ENCODE peak calls at places on chromosomes 6 and 20, in seven cellular contexts. One of them, this sample, is unnamed.
A peak's percentile ranks its signal among the peaks of the same experiment; 100 is the strongest.

GRCh38 chr20:62875419-62876355 is 14.1 kb upstream of the TCFL5 start:
- DNase-seq in body of pancreas: peak; percentile 80
- DNase-seq in IMR-90: peak; percentile 83
- DNase-seq in gastrocnemius medialis: peak; percentile 47
- DNase-seq in pancreas: peak; percentile 50
- DNase-seq in psoas muscle: peak; percentile 90
- DNase-seq in foreskin fibroblast: peak; percentile 83
- DNase-seq in this sample: peak; percentile 87

GRCh38 chr20:57777911-57778310 is 68.1 kb upstream of the PMEPA1 start:
- DNase-seq in body of pancreas: no peak
- DNase-seq in IMR-90: no peak
- DNase-seq in gastrocnemius medialis: no peak
- DNase-seq in pancreas: no peak
- DNase-seq in psoas muscle: no peak
- DNase-seq in foreskin fibroblast: no peak
- DNase-seq in this sample: no peak

GRCh38 chr6:166365221-166365620 is 17.5 kb downstream of the MPC1 start:
- DNase-seq in body of pancreas: no peak
- DNase-seq in IMR-90: peak; percentile 74
- DNase-seq in gastrocnemius medialis: peak; percentile 19
- DNase-seq in pancreas: no peak
- DNase-seq in psoas muscle: no peak
- DNase-seq in foreskin fibroblast: peak; percentile 62
- DNase-seq in this sample: no peak

GRCh38 chr20:19129976-19130612 is 82.3 kb upstream of the SLC24A3 start:
- DNase-seq in body of pancreas: peak; percentile 8
- DNase-seq in IMR-90: no peak
- DNase-seq in gastrocnemius medialis: no peak
- DNase-seq in pancreas: no peak
- DNase-seq in psoas muscle: no peak
- DNase-seq in foreskin fibroblast: no peak
- DNase-seq in this sample: no peak

GRCh38 chr6:164532546-164533362 is 776.7 kb downstream of the C6orf118 start:
- DNase-seq in body of pancreas: no peak
- DNase-seq in IMR-90: no peak
- DNase-seq in gastrocnemius medialis: no peak
- DNase-seq in pancreas: no peak
- DNase-seq in psoas muscle: no peak
- DNase-seq in foreskin fibroblast: no peak
- DNase-seq in this sample: no peak

GRCh38 chr6:33694401-33694931 is 17.0 kb downstream of the UQCC2 start:
- DNase-seq in body of pancreas: peak; percentile 36
- DNase-seq in IMR-90: peak; percentile 38
- DNase-seq in gastrocnemius medialis: no peak
- DNase-seq in pancreas: no peak
- DNase-seq in psoas muscle: peak; percentile 58
- DNase-seq in foreskin fibroblast: peak; percentile 64
- DNase-seq in this sample: no peak

GRCh38 chr6:44431118-44431725 is 43.7 kb downstream of the CDC5L start:
- DNase-seq in body of pancreas: peak; percentile 57
- DNase-seq in IMR-90: peak; percentile 73
- DNase-seq in gastrocnemius medialis: no peak
- DNase-seq in pancreas: no peak
- DNase-seq in psoas muscle: no peak
- DNase-seq in foreskin fibroblast: peak; percentile 86
- DNase-seq in this sample: no peak

GRCh38 chr6:12545837-12546658 is 170.5 kb upstream of the PHACTR1 start:
- DNase-seq in body of pancreas: no peak
- DNase-seq in IMR-90: peak; percentile 77
- DNase-seq in gastrocnemius medialis: no peak
- DNase-seq in pancreas: no peak
- DNase-seq in psoas muscle: no peak
- DNase-seq in foreskin fibroblast: peak; percentile 84
- DNase-seq in this sample: no peak

GRCh38 chr6:129981598-129981997 is 36.8 kb upstream of the L3MBTL3 start:
- DNase-seq in body of pancreas: no peak
- DNase-seq in IMR-90: peak; percentile 33
- DNase-seq in gastrocnemius medialis: no peak
- DNase-seq in pancreas: no peak
- DNase-seq in psoas muscle: no peak
- DNase-seq in foreskin fibroblast: peak; percentile 48
- DNase-seq in this sample: no peak
- TF ChIP-seq CTCF in body of pancreas: no peak
- TF ChIP-seq CTCF in IMR-90: peak; percentile 48
- TF ChIP-seq CTCF in gastrocnemius medialis: no peak
- TF ChIP-seq CTCF in pancreas: no peak
- TF ChIP-seq CTCF in psoas muscle: no peak
- TF ChIP-seq CTCF in foreskin fibroblast: peak; percentile 5
- TF ChIP-seq CTCF in this sample: no peak

GRCh38 chr6:133062702-133063319 is 178.3 kb upstream of the EYA4 start:
- DNase-seq in body of pancreas: no peak
- DNase-seq in IMR-90: peak; percentile 30
- DNase-seq in gastrocnemius medialis: no peak
- DNase-seq in pancreas: no peak
- DNase-seq in psoas muscle: no peak
- DNase-seq in foreskin fibroblast: peak; percentile 11
- DNase-seq in this sample: no peak
- H3K4me3 ChIP-seq in body of pancreas: no peak overlapping the region
- H3K4me3 ChIP-seq in IMR-90: no peak overlapping the region
- H3K4me3 ChIP-seq in gastrocnemius medialis: no peak overlapping the region
- H3K4me3 ChIP-seq in pancreas: no peak overlapping the region
- H3K4me3 ChIP-seq in psoas muscle: peak overlapping the region; percentile 24
- H3K4me3 ChIP-seq in foreskin fibroblast: no peak overlapping the region
- H3K4me3 ChIP-seq in this sample: no peak overlapping the region

GRCh38 chr20:43658068-43658722 is 8.7 kb upstream of the MYBL2 start:
- DNase-seq in body of pancreas: no peak
- DNase-seq in IMR-90: peak; percentile 18
- DNase-seq in gastrocnemius medialis: no peak
- DNase-seq in pancreas: no peak
- DNase-seq in psoas muscle: no peak
- DNase-seq in foreskin fibroblast: peak; percentile 15
- DNase-seq in this sample: no peak
- TF ChIP-seq CTCF in body of pancreas: no peak
- TF ChIP-seq CTCF in IMR-90: no peak
- TF ChIP-seq CTCF in gastrocnemius medialis: no peak
- TF ChIP-seq CTCF in pancreas: no peak
- TF ChIP-seq CTCF in psoas muscle: no peak
- TF ChIP-seq CTCF in foreskin fibroblast: no peak
- TF ChIP-seq CTCF in this sample: no peak

GRCh38 chr6:151180321-151180720 is 59.4 kb upstream of the AKAP12 start:
- DNase-seq in body of pancreas: no peak
- DNase-seq in IMR-90: no peak
- DNase-seq in gastrocnemius medialis: no peak
- DNase-seq in pancreas: no peak
- DNase-seq in psoas muscle: no peak
- DNase-seq in foreskin fibroblast: no peak
- DNase-seq in this sample: no peak

GRCh38 chr6:151191477-151191995 is 48.2 kb upstream of the AKAP12 start:
- DNase-seq in body of pancreas: no peak
- DNase-seq in IMR-90: no peak
- DNase-seq in gastrocnemius medialis: no peak
- DNase-seq in pancreas: no peak
- DNase-seq in psoas muscle: no peak
- DNase-seq in foreskin fibroblast: no peak
- DNase-seq in this sample: no peak

GRCh38 chr6:151186931-151187330 is 52.8 kb upstream of the AKAP12 start:
- DNase-seq in body of pancreas: no peak
- DNase-seq in IMR-90: no peak
- DNase-seq in gastrocnemius medialis: no peak
- DNase-seq in pancreas: no peak
- DNase-seq in psoas muscle: no peak
- DNase-seq in foreskin fibroblast: no peak
- DNase-seq in this sample: no peak

GRCh38 chr6:151181701-151182367 is 57.9 kb upstream of the AKAP12 start:
- DNase-seq in body of pancreas: no peak
- DNase-seq in IMR-90: peak; percentile 3
- DNase-seq in gastrocnemius medialis: no peak
- DNase-seq in pancreas: no peak
- DNase-seq in psoas muscle: no peak
- DNase-seq in foreskin fibroblast: peak; percentile 23
- DNase-seq in this sample: no peak

DNA sequence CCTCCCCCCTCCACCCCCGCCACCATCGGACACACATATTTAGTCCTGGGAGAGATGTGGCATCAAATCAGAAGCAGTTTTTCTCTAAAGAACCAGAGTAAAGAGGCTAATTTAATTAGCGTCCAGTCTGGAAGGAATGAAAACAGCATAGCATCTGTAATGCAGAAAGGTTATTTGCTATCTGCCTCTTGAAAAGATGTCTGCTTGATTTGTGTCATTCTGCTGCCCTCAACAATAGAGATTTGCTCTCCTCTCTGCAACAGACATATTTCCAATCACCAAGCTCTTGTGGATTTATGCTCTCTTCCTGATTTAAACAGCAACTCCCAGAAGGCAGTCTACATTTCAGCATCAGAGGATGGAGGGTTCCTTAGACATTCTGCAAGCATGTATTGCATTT is 53.5 kb upstream of the AKAP12 start:
- DNase-seq in body of pancreas: no peak
- DNase-seq in IMR-90: no peak
- DNase-seq in gastrocnemius medialis: no peak
- DNase-seq in pancreas: no peak
- DNase-seq in psoas muscle: no peak
- DNase-seq in foreskin fibroblast: no peak
- DNase-seq in this sample: no peak
- H3K4me3 ChIP-seq in body of pancreas: no peak overlapping the region
- H3K4me3 ChIP-seq in IMR-90: no peak overlapping the region
- H3K4me3 ChIP-seq in gastrocnemius medialis: no peak overlapping the region
- H3K4me3 ChIP-seq in pancreas: no peak overlapping the region
- H3K4me3 ChIP-seq in psoas muscle: no peak overlapping the region
- H3K4me3 ChIP-seq in foreskin fibroblast: no peak overlapping the region
- H3K4me3 ChIP-seq in this sample: no peak overlapping the region

DNA sequence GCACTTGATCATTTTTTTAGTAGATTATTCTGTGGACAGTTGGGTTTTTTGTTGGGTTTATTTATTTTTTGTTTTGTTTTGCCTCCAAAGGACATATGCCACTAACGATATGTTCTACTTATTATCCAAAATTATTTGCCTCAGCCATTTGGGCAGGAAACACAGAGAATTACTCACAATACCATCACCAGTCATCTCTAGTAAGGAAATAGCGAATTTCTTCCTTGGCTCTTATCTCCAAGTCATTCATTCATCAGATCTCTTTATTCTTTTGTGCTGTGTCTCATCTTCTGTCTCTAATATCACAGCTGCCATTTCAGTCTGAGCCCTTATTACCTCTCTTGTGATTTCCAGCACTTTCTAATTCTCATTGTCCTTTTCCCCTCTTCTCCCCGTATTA is 130.4 kb upstream of the SMLR1 start:
- DNase-seq in body of pancreas: no peak
- DNase-seq in IMR-90: peak; percentile 22
- DNase-seq in gastrocnemius medialis: no peak
- DNase-seq in pancreas: no peak
- DNase-seq in psoas muscle: no peak
- DNase-seq in foreskin fibroblast: peak; percentile 55
- DNase-seq in this sample: no peak
- TF ChIP-seq CTCF in body of pancreas: no peak
- TF ChIP-seq CTCF in IMR-90: no peak
- TF ChIP-seq CTCF in gastrocnemius medialis: no peak
- TF ChIP-seq CTCF in pancreas: no peak
- TF ChIP-seq CTCF in psoas muscle: no peak
- TF ChIP-seq CTCF in foreskin fibroblast: no peak
- TF ChIP-seq CTCF in this sample: no peak

DNA sequence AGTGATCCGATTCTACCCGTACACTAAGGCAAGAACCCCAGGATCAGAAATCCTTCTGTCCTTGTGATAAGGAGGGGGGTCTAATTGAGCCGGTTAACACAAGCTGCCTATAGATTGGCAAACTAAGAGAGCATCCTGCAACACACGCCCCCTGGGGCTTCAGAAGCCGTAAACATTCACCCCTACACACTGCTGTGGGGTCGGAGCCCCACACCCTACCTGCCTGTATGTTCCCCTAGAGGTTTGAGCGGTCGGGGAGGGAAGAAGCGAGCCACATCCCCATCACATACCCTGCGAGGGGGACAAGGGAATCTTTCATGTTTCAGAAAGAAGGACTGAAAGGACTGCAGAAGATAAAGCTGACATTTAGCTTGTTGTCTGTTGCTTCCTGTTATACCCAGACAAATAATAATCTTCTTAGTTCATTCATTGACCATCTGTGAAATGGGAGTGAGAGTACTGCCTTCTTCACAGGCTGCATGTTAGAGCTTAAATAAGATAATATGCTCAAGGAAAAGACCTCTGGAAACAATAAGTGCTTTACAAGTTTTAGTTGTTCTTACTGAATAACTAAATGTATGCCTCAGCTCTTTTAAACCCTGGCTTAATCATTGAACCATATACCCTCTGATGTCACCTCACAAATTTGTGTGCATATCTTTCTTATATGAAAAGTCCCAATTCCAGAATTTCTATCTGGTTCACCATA is 74.2 kb upstream of the RNF217 start:
- DNase-seq in body of pancreas: no peak
- DNase-seq in IMR-90: no peak
- DNase-seq in gastrocnemius medialis: no peak
- DNase-seq in pancreas: no peak
- DNase-seq in psoas muscle: no peak
- DNase-seq in foreskin fibroblast: no peak
- DNase-seq in this sample: no peak
- H3K4me3 ChIP-seq in body of pancreas: no peak overlapping the region
- H3K4me3 ChIP-seq in IMR-90: no peak overlapping the region
- H3K4me3 ChIP-seq in gastrocnemius medialis: no peak overlapping the region
- H3K4me3 ChIP-seq in pancreas: no peak overlapping the region
- H3K4me3 ChIP-seq in psoas muscle: no peak overlapping the region
- H3K4me3 ChIP-seq in foreskin fibroblast: no peak overlapping the region
- H3K4me3 ChIP-seq in this sample: no peak overlapping the region

DNA sequence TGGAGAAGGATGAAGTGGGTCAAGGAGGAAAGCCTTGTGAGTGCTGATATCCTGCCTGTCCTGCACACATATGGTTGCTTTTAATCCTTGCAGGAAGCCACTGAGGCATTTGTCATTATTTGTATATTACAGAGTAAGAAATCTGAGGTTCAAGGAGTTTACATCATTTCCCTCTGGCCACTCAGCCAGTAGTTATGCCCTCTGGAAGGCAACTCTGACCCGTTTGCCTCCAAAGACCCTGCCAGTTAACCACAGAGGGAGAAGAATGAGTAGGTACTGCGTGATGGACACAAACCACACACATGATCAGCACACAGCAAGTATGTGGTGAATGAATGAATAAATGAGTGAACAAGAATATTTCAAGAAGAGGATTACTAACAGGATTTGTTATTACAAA is 7.9 kb upstream of the FAM210B start:
- DNase-seq in body of pancreas: no peak
- DNase-seq in IMR-90: peak; percentile 73
- DNase-seq in gastrocnemius medialis: no peak
- DNase-seq in pancreas: no peak
- DNase-seq in psoas muscle: no peak
- DNase-seq in foreskin fibroblast: no peak
- DNase-seq in this sample: no peak
- TF ChIP-seq CTCF in body of pancreas: no peak
- TF ChIP-seq CTCF in IMR-90: no peak
- TF ChIP-seq CTCF in gastrocnemius medialis: no peak
- TF ChIP-seq CTCF in pancreas: no peak
- TF ChIP-seq CTCF in psoas muscle: no peak
- TF ChIP-seq CTCF in foreskin fibroblast: no peak
- TF ChIP-seq CTCF in this sample: no peak

This sample was measured in coronary artery.